ENCODE peak calls at places on chromosomes 16 and 17, in six cellular contexts. V, K, U, I, H and F are unnamed samples.

GRCh38 chr17:49572226-49572625 is 3.4 kb upstream of the NXPH3 start:
- DNase-seq in V (no peak), K (no peak), U (no peak), I (no peak), H (no peak), F (no peak)

GRCh38 chr17:44187131-44187899 is 543 bp downstream of the TMUB2 start:
- DNase-seq in V (no peak), K (no peak), U (peak; percentile 67), I (no peak), H (peak; percentile 63), F (no peak)

GRCh38 chr17:47239663-47240374 is 13.8 kb upstream of the ITGB3 start:
- DNase-seq in V (peak; percentile 50), K (peak; percentile 50), U (peak; percentile 74), I (peak; percentile 77), H (no peak), F (peak; percentile 60)

GRCh38 chr16:10601444-10602401 is 21.3 kb upstream of the EMP2 start:
- DNase-seq in V (no peak), K (no peak), U (no peak), I (no peak), H (no peak), F (peak; percentile 64)

GRCh38 chr16:66717112-66717675 is 20.7 kb upstream of the CMTM4 start:
- DNase-seq in V (no peak), K (no peak), U (peak; percentile 42), I (no peak), H (no peak), F (peak; percentile 47)

GRCh38 chr17:17001874-17002520 is 30.1 kb upstream of the TNFRSF13B start:
- DNase-seq in V (peak; percentile 90), K (peak; percentile 88), U (peak; percentile 77), I (peak; percentile 66), H (peak; percentile 94), F (peak; percentile 84)

GRCh38 chr16:86303787-86304685 is 206.3 kb upstream of the FOXF1 start:
- DNase-seq in V (no peak), K (no peak), U (no peak), I (no peak), H (no peak), F (peak; percentile 43)

GRCh38 chr17:75109047-75109406 is 742 bp upstream of the ARMC7 start:
- DNase-seq in V (no peak), K (no peak), U (no peak), I (no peak), H (no peak), F (no peak)

GRCh38 chr16:14501331-14502255 is 128.5 kb downstream of the PARN start:
- DNase-seq in V (peak; percentile 89), K (peak; percentile 78), U (peak; percentile 92), I (peak; percentile 72), H (peak; percentile 59), F (peak; percentile 79)

GRCh38 chr17:77613181-77613580 is 345.3 kb upstream of the TNRC6C start:
- DNase-seq in V (no peak), K (no peak), U (no peak), I (peak; percentile 14), H (no peak), F (no peak)

GRCh38 chr16:22317001-22317530 is 19.9 kb downstream of the POLR3E start:
- DNase-seq in V (no peak), K (no peak), U (no peak), I (no peak), H (no peak), F (no peak)

GRCh38 chr17:55564077-55564476 is 52.8 kb upstream of the SMIM36 start:
- DNase-seq in V (no peak), K (no peak), U (peak; percentile 46), I (no peak), H (no peak), F (no peak)

GRCh38 chr17:66287911-66288310 is 14.5 kb upstream of the PRKCA start:
- DNase-seq in V (no peak), K (no peak), U (no peak), I (no peak), H (no peak), F (peak; percentile 46)

GRCh38 chr17:58200024-58200633 is 7.6 kb downstream of the EPX start:
- DNase-seq in V (peak; percentile 46), K (peak; percentile 89), U (no peak), I (no peak), H (peak; percentile 89), F (peak; percentile 40)

GRCh38 chr17:55964191-55964590 is 189.1 kb upstream of the ANKFN1 start:
- DNase-seq in V (no peak), K (no peak), U (no peak), I (no peak), H (no peak), F (no peak)

GRCh38 chr16:68283346-68283745 is 19.0 kb downstream of the SLC7A6 start:
- DNase-seq in V (no peak), K (no peak), U (no peak), I (no peak), H (no peak), F (no peak)

GRCh38 chr17:28849281-28849680 is 5.5 kb upstream of the ERAL1 start:
- DNase-seq in V (no peak), K (no peak), U (no peak), I (no peak), H (no peak), F (no peak)

GRCh38 chr16:89150981-89151380 is 20.6 kb upstream of the CDH15 start:
- DNase-seq in V (no peak), K (no peak), U (no peak), I (no peak), H (no peak), F (no peak)

GRCh38 chr17:7001562-7001961 is 5.7 kb downstream of the ALOX12 start:
- DNase-seq in V (no peak), K (no peak), U (no peak), I (no peak), H (peak; percentile 89), F (no peak)

GRCh38 chr17:33506889-33507650 is 214.0 kb upstream of the ASIC2 start:
- DNase-seq in V (no peak), K (no peak), U (no peak), I (no peak), H (no peak), F (no peak)

GRCh38 chr17:38333635-38334295 is 10.0 kb downstream of the GPR179 start:
- DNase-seq in V (peak; percentile 29), K (peak; percentile 59), U (no peak), I (no peak), H (peak; percentile 100), F (peak; percentile 32)

GRCh38 chr17:69050999-69051775 is 9.5 kb downstream of the ABCA9 start:
- DNase-seq in V (no peak), K (no peak), U (no peak), I (no peak), H (no peak), F (no peak)

GRCh38 chr16:89615596-89616090 is 2.2 kb downstream of the DPEP1 start:
- DNase-seq in V (peak; percentile 47), K (peak; percentile 47), U (no peak), I (no peak), H (peak; percentile 92), F (peak; percentile 30)

GRCh38 chr17:27473748-27474609 is 17.7 kb downstream of the KSR1 start:
- DNase-seq in V (peak; percentile 91), K (no peak), U (no peak), I (no peak), H (no peak), F (no peak)

DNA sequence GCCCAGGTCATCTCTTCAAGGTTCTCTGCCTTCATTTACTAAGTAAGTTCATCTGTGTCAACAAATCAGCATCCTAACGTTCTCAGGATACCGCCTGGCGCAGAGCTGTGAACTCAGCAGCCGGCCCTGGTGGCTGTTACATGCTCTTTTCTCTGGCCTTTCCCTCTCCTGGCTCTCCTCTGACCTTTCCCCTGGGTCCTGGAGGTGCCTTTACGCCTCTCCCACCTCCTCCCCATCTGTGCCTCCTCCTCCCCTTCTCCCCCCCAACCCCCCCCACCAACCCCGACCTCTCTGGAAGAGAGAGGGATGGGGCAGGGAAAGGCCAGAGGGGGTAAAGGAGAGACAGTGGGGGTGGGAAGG is 19.5 kb downstream of the COTL1 start:
- DNase-seq in V (no peak), K (no peak), U (no peak), I (no peak), H (no peak), F (no peak)
- H3K27ac ChIP-seq in V (peak overlapping the region; percentile 81), K (peak overlapping the region; percentile 84), U (no peak overlapping the region), I (peak overlapping the region; percentile 93), H (no peak overlapping the region), F (peak overlapping the region; percentile 85)

DNA sequence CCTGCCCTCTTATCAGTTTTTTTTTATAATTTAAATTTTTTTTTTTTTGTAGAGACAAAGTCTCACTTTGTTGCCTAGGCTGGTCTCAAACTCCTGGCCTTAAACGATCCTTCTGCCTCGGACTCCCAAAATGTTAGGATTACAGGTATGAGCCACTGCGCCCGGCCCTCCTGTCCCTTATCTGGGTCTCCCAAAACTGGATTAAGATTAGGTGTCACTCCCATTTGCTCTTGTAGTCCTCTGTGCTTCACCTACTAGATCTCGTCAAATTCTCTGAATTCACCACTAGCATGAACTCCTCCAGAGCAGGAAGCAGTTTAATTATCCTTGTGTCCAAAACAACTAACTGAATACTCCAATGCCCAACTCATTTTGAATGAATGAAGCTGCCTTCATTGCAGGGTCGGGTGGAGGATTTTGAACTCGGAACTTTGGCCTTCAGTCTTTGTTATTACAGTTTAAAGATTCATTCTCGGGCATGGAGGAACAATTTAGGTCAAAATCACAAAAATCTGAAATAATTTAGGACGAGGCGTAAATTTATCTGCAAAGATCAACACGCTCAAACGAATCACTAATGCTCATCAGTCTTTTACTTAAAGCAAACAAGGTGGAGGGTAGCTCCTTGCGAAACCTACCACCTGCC is 802 bp upstream of the ATXN2L start:
- DNase-seq in V (no peak), K (no peak), U (no peak), I (no peak), H (no peak), F (no peak)
- TF ChIP-seq EP300 in V (no peak), K (no peak), U (no peak), I (no peak), H (no peak), F (no peak)

GRCh38 chr17:2436516-2436915 is 35.7 kb upstream of the MNT start:
- DNase-seq in V (no peak), K (no peak), U (no peak), I (no peak), H (no peak), F (no peak)

GRCh38 chr17:2433696-2434095 is 32.8 kb upstream of the MNT start:
- DNase-seq in V (no peak), K (no peak), U (no peak), I (no peak), H (no peak), F (no peak)

GRCh38 chr17:2438823-2439222 is 38.0 kb upstream of the MNT start:
- DNase-seq in V (no peak), K (no peak), U (no peak), I (no peak), H (no peak), F (no peak)

GRCh38 chr17:2435852-2436251 is 35.0 kb upstream of the MNT start:
- DNase-seq in V (no peak), K (no peak), U (no peak), I (no peak), H (peak; percentile 51), F (no peak)

GRCh38 chr17:2435181-2435741 is 34.4 kb upstream of the MNT start:
- DNase-seq in V (no peak), K (no peak), U (no peak), I (no peak), H (peak; percentile 79), F (no peak)
- H3K27ac ChIP-seq in V (no peak overlapping the region), K (no peak overlapping the region), U (no peak overlapping the region), I (peak overlapping the region; percentile 11), H (peak overlapping the region; percentile 72), F (no peak overlapping the region)

DNA sequence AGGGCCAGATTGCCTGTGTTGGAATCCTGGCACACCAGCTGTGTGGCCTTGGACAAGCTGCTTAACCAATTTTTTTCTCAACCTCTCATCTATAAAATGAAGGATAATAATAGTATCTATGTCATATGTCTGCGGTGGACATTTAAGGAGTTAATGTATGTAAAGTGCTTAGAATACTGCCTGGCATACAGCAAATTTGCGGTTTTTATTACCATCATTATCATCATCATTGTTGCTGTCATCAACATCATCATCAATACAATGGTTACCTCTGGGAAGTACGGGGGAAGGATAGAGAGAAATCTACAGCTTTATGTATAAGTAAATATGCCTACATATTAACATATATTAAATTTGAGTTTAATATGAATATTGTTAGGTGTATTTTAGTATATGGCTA is 37.1 kb upstream of the COX10 start:
- DNase-seq in V (no peak), K (no peak), U (no peak), I (no peak), H (no peak), F (no peak)
- TF ChIP-seq EP300 in V (no peak), K (no peak), U (no peak), I (no peak), H (no peak), F (no peak)